ENCODE peak calls at places on chromosomes 5 and 9, in ten cellular contexts. One of them, this sample, is unnamed.

GRCh38 chr5:125059255-125060050 is 313.0 kb upstream of the ZNF608 start:
- DNase-seq in fibroblast of mammary gland: no peak
- DNase-seq in Caco-2: no peak
- DNase-seq in right atrium auricular region: no peak
- DNase-seq in AG04450: no peak
- DNase-seq in cardiac fibroblast: no peak
- DNase-seq in AG04449: no peak
- DNase-seq in right lobe of liver: no peak
- DNase-seq in uterus: no peak
- DNase-seq in fibroblast of pulmonary artery: no peak
- DNase-seq in this sample: no peak

GRCh38 chr5:154962494-154962893 is 21.6 kb downstream of the MRPL22 start:
- DNase-seq in fibroblast of mammary gland: peak; percentile 78
- DNase-seq in Caco-2: no peak
- DNase-seq in right atrium auricular region: no peak
- DNase-seq in AG04450: no peak
- DNase-seq in cardiac fibroblast: no peak
- DNase-seq in AG04449: no peak
- DNase-seq in right lobe of liver: no peak
- DNase-seq in uterus: no peak
- DNase-seq in fibroblast of pulmonary artery: no peak
- DNase-seq in this sample: peak; percentile 64

GRCh38 chr5:176812269-176813259 is 2.2 kb downstream of the UNC5A start:
- DNase-seq in fibroblast of mammary gland: peak; percentile 14
- DNase-seq in Caco-2: peak; percentile 53
- DNase-seq in right atrium auricular region: no peak
- DNase-seq in AG04450: no peak
- DNase-seq in cardiac fibroblast: peak; percentile 30
- DNase-seq in AG04449: no peak
- DNase-seq in right lobe of liver: no peak
- DNase-seq in uterus: no peak
- DNase-seq in fibroblast of pulmonary artery: peak; percentile 27
- DNase-seq in this sample: no peak

GRCh38 chr9:115084709-115085108 is 33.2 kb downstream of the TNC start:
- DNase-seq in fibroblast of mammary gland: no peak
- DNase-seq in Caco-2: no peak
- DNase-seq in right atrium auricular region: no peak
- DNase-seq in AG04450: no peak
- DNase-seq in cardiac fibroblast: no peak
- DNase-seq in AG04449: no peak
- DNase-seq in right lobe of liver: no peak
- DNase-seq in uterus: no peak
- DNase-seq in fibroblast of pulmonary artery: no peak
- DNase-seq in this sample: no peak

GRCh38 chr9:95085036-95085770 is 232.3 kb downstream of the FANCC start:
- DNase-seq in fibroblast of mammary gland: no peak
- DNase-seq in Caco-2: peak; percentile 13
- DNase-seq in right atrium auricular region: no peak
- DNase-seq in AG04450: no peak
- DNase-seq in cardiac fibroblast: no peak
- DNase-seq in AG04449: no peak
- DNase-seq in right lobe of liver: no peak
- DNase-seq in uterus: no peak
- DNase-seq in fibroblast of pulmonary artery: no peak
- DNase-seq in this sample: no peak

GRCh38 chr9:87381746-87382145 is 115.9 kb upstream of the DAPK1 start:
- DNase-seq in fibroblast of mammary gland: peak; percentile 15
- DNase-seq in Caco-2: no peak
- DNase-seq in right atrium auricular region: no peak
- DNase-seq in AG04450: no peak
- DNase-seq in cardiac fibroblast: peak; percentile 29
- DNase-seq in AG04449: no peak
- DNase-seq in right lobe of liver: no peak
- DNase-seq in uterus: no peak
- DNase-seq in fibroblast of pulmonary artery: no peak
- DNase-seq in this sample: no peak

GRCh38 chr5:137580030-137580429 is 80.9 kb upstream of the SPOCK1 start:
- DNase-seq in fibroblast of mammary gland: no peak
- DNase-seq in Caco-2: no peak
- DNase-seq in right atrium auricular region: no peak
- DNase-seq in AG04450: no peak
- DNase-seq in cardiac fibroblast: no peak
- DNase-seq in AG04449: no peak
- DNase-seq in right lobe of liver: no peak
- DNase-seq in uterus: no peak
- DNase-seq in fibroblast of pulmonary artery: no peak
- DNase-seq in this sample: no peak

GRCh38 chr9:38682713-38683112 is 37.2 kb downstream of the FAM240B start:
- DNase-seq in fibroblast of mammary gland: peak; percentile 84
- DNase-seq in Caco-2: peak; percentile 73
- DNase-seq in right atrium auricular region: peak; percentile 36
- DNase-seq in AG04450: peak; percentile 72
- DNase-seq in cardiac fibroblast: peak; percentile 80
- DNase-seq in AG04449: peak; percentile 23
- DNase-seq in right lobe of liver: no peak
- DNase-seq in uterus: no peak
- DNase-seq in fibroblast of pulmonary artery: peak; percentile 97
- DNase-seq in this sample: peak; percentile 2

GRCh38 chr5:144085381-144085780 is 85.1 kb downstream of the YIPF5 start:
- DNase-seq in fibroblast of mammary gland: no peak
- DNase-seq in Caco-2: no peak
- DNase-seq in right atrium auricular region: no peak
- DNase-seq in AG04450: no peak
- DNase-seq in cardiac fibroblast: no peak
- DNase-seq in AG04449: no peak
- DNase-seq in right lobe of liver: no peak
- DNase-seq in uterus: no peak
- DNase-seq in fibroblast of pulmonary artery: no peak
- DNase-seq in this sample: no peak

GRCh38 chr9:112327718-112328450 is 5.5 kb downstream of the PTBP3 start:
- DNase-seq in fibroblast of mammary gland: no peak
- DNase-seq in Caco-2: no peak
- DNase-seq in right atrium auricular region: no peak
- DNase-seq in AG04450: no peak
- DNase-seq in cardiac fibroblast: no peak
- DNase-seq in AG04449: no peak
- DNase-seq in right lobe of liver: no peak
- DNase-seq in uterus: no peak
- DNase-seq in fibroblast of pulmonary artery: no peak
- DNase-seq in this sample: no peak

GRCh38 chr9:128159073-128159783 is 837 bp upstream of the BBLN start:
- DNase-seq in fibroblast of mammary gland: no peak
- DNase-seq in Caco-2: no peak
- DNase-seq in right atrium auricular region: no peak
- DNase-seq in AG04450: no peak
- DNase-seq in cardiac fibroblast: no peak
- DNase-seq in AG04449: no peak
- DNase-seq in right lobe of liver: peak; percentile 55
- DNase-seq in uterus: peak; percentile 45
- DNase-seq in fibroblast of pulmonary artery: no peak
- DNase-seq in this sample: no peak

GRCh38 chr9:20598367-20598766 is 23.9 kb downstream of the MLLT3 start:
- DNase-seq in fibroblast of mammary gland: no peak
- DNase-seq in Caco-2: no peak
- DNase-seq in right atrium auricular region: no peak
- DNase-seq in AG04450: no peak
- DNase-seq in cardiac fibroblast: no peak
- DNase-seq in AG04449: no peak
- DNase-seq in right lobe of liver: no peak
- DNase-seq in uterus: no peak
- DNase-seq in fibroblast of pulmonary artery: no peak
- DNase-seq in this sample: no peak

GRCh38 chr9:16146661-16147060 is 593.8 kb downstream of the CCDC171 start:
- DNase-seq in fibroblast of mammary gland: no peak
- DNase-seq in Caco-2: no peak
- DNase-seq in right atrium auricular region: no peak
- DNase-seq in AG04450: no peak
- DNase-seq in cardiac fibroblast: no peak
- DNase-seq in AG04449: no peak
- DNase-seq in right lobe of liver: no peak
- DNase-seq in uterus: no peak
- DNase-seq in fibroblast of pulmonary artery: no peak
- DNase-seq in this sample: no peak

GRCh38 chr5:111734013-111734412 is 23.0 kb downstream of the NREP start:
- DNase-seq in fibroblast of mammary gland: peak; percentile 82
- DNase-seq in Caco-2: no peak
- DNase-seq in right atrium auricular region: no peak
- DNase-seq in AG04450: no peak
- DNase-seq in cardiac fibroblast: peak; percentile 52
- DNase-seq in AG04449: no peak
- DNase-seq in right lobe of liver: no peak
- DNase-seq in uterus: no peak
- DNase-seq in fibroblast of pulmonary artery: peak; percentile 33
- DNase-seq in this sample: no peak

GRCh38 chr5:130536726-130537125 is 628.3 kb downstream of the HINT1 start:
- DNase-seq in fibroblast of mammary gland: no peak
- DNase-seq in Caco-2: no peak
- DNase-seq in right atrium auricular region: no peak
- DNase-seq in AG04450: no peak
- DNase-seq in cardiac fibroblast: no peak
- DNase-seq in AG04449: no peak
- DNase-seq in right lobe of liver: no peak
- DNase-seq in uterus: no peak
- DNase-seq in fibroblast of pulmonary artery: no peak
- DNase-seq in this sample: no peak

DNA sequence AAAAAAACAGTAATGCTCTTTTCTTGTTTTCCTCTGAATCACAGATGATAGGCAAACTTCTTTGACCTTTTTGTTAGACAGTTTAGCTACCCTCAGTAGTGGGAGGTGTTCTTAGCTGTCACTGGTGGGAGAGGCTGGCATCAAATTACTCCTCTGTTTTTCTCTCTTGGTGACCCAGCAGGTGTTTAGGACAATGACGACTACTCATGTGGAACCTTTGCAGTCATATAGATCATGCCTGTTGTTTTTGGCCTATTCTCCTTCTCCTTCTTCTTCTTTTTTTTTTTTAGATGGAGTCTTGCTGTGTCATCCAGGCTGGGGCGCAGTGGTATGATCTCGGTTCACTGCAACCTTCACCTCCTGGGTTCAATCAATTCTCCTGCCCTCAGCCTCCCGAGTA is 15.4 kb upstream of the NPR2 start:
- DNase-seq in fibroblast of mammary gland: no peak
- DNase-seq in Caco-2: no peak
- DNase-seq in right atrium auricular region: no peak
- DNase-seq in AG04450: no peak
- DNase-seq in cardiac fibroblast: no peak
- DNase-seq in AG04449: no peak
- DNase-seq in right lobe of liver: no peak
- DNase-seq in uterus: no peak
- DNase-seq in fibroblast of pulmonary artery: no peak
- DNase-seq in this sample: no peak
- H3K4me3 ChIP-seq in fibroblast of mammary gland: no peak overlapping the region
- H3K4me3 ChIP-seq in Caco-2: no peak overlapping the region
- H3K4me3 ChIP-seq in right atrium auricular region: no peak overlapping the region
- H3K4me3 ChIP-seq in AG04450: no peak overlapping the region
- H3K4me3 ChIP-seq in cardiac fibroblast: no peak overlapping the region
- H3K4me3 ChIP-seq in AG04449: no peak overlapping the region
- H3K4me3 ChIP-seq in right lobe of liver: no peak overlapping the region
- H3K4me3 ChIP-seq in uterus: no peak overlapping the region
- H3K4me3 ChIP-seq in fibroblast of pulmonary artery: no peak overlapping the region
- H3K4me3 ChIP-seq in this sample: no peak overlapping the region

GRCh38 chr9:121839726-121840500 is 188.5 kb downstream of the DAB2IP start:
- DNase-seq in fibroblast of mammary gland: no peak
- DNase-seq in Caco-2: no peak
- DNase-seq in right atrium auricular region: no peak
- DNase-seq in AG04450: no peak
- DNase-seq in cardiac fibroblast: no peak
- DNase-seq in AG04449: no peak
- DNase-seq in right lobe of liver: peak; percentile 23
- DNase-seq in uterus: peak; percentile 13
- DNase-seq in fibroblast of pulmonary artery: no peak
- DNase-seq in this sample: no peak
- TF ChIP-seq CTCF in fibroblast of mammary gland: no peak
- TF ChIP-seq CTCF in Caco-2: no peak
- TF ChIP-seq CTCF in right atrium auricular region: no peak
- TF ChIP-seq CTCF in AG04450: no peak
- TF ChIP-seq CTCF in cardiac fibroblast: no peak
- TF ChIP-seq CTCF in AG04449: no peak
- TF ChIP-seq CTCF in right lobe of liver: no peak
- TF ChIP-seq CTCF in uterus: no peak
- TF ChIP-seq CTCF in fibroblast of pulmonary artery: no peak
- TF ChIP-seq CTCF in this sample: no peak

GRCh38 chr9:134162926-134163373 is 1.4 kb downstream of the RNU6ATAC start:
- DNase-seq in fibroblast of mammary gland: no peak
- DNase-seq in Caco-2: peak; percentile 30
- DNase-seq in right atrium auricular region: no peak
- DNase-seq in AG04450: no peak
- DNase-seq in cardiac fibroblast: no peak
- DNase-seq in AG04449: no peak
- DNase-seq in right lobe of liver: no peak
- DNase-seq in uterus: no peak
- DNase-seq in fibroblast of pulmonary artery: no peak
- DNase-seq in this sample: no peak

GRCh38 chr9:134162212-134162775 is 2.1 kb downstream of the RNU6ATAC start:
- DNase-seq in fibroblast of mammary gland: no peak
- DNase-seq in Caco-2: no peak
- DNase-seq in right atrium auricular region: no peak
- DNase-seq in AG04450: no peak
- DNase-seq in cardiac fibroblast: no peak
- DNase-seq in AG04449: no peak
- DNase-seq in right lobe of liver: peak; percentile 43
- DNase-seq in uterus: no peak
- DNase-seq in fibroblast of pulmonary artery: no peak
- DNase-seq in this sample: no peak

GRCh38 chr9:134164879-134165278 is 515 bp upstream of the RNU6ATAC start:
- DNase-seq in fibroblast of mammary gland: no peak
- DNase-seq in Caco-2: no peak
- DNase-seq in right atrium auricular region: no peak
- DNase-seq in AG04450: no peak
- DNase-seq in cardiac fibroblast: no peak
- DNase-seq in AG04449: no peak
- DNase-seq in right lobe of liver: no peak
- DNase-seq in uterus: no peak
- DNase-seq in fibroblast of pulmonary artery: no peak
- DNase-seq in this sample: no peak

GRCh38 chr9:134161647-134162046 is 2.7 kb downstream of the RNU6ATAC start:
- DNase-seq in fibroblast of mammary gland: no peak
- DNase-seq in Caco-2: no peak
- DNase-seq in right atrium auricular region: no peak
- DNase-seq in AG04450: no peak
- DNase-seq in cardiac fibroblast: no peak
- DNase-seq in AG04449: no peak
- DNase-seq in right lobe of liver: peak; percentile 40
- DNase-seq in uterus: no peak
- DNase-seq in fibroblast of pulmonary artery: no peak
- DNase-seq in this sample: no peak

GRCh38 chr9:134163374-134164196 is 779 bp downstream of the RNU6ATAC start:
- DNase-seq in fibroblast of mammary gland: peak; percentile 49
- DNase-seq in Caco-2: peak; percentile 62
- DNase-seq in right atrium auricular region: peak; percentile 77
- DNase-seq in AG04450: no peak
- DNase-seq in cardiac fibroblast: peak; percentile 44
- DNase-seq in AG04449: no peak
- DNase-seq in right lobe of liver: peak; percentile 79
- DNase-seq in uterus: peak; percentile 65
- DNase-seq in fibroblast of pulmonary artery: peak; percentile 46
- DNase-seq in this sample: no peak
- H3K4me3 ChIP-seq in fibroblast of mammary gland: no peak overlapping the region
- H3K4me3 ChIP-seq in Caco-2: no peak overlapping the region
- H3K4me3 ChIP-seq in right atrium auricular region: no peak overlapping the region
- H3K4me3 ChIP-seq in AG04450: peak overlapping the region; percentile 45
- H3K4me3 ChIP-seq in cardiac fibroblast: peak overlapping the region; percentile 45
- H3K4me3 ChIP-seq in AG04449: peak overlapping the region; percentile 45
- H3K4me3 ChIP-seq in right lobe of liver: no peak overlapping the region
- H3K4me3 ChIP-seq in uterus: no peak overlapping the region
- H3K4me3 ChIP-seq in fibroblast of pulmonary artery: no peak overlapping the region
- H3K4me3 ChIP-seq in this sample: peak overlapping the region; percentile 47

GRCh38 chr5:126100767-126101166 is 322.4 kb upstream of the GRAMD2B start:
- DNase-seq in fibroblast of mammary gland: peak; percentile 33
- DNase-seq in Caco-2: no peak
- DNase-seq in right atrium auricular region: no peak
- DNase-seq in AG04450: no peak
- DNase-seq in cardiac fibroblast: peak; percentile 29
- DNase-seq in AG04449: no peak
- DNase-seq in right lobe of liver: no peak
- DNase-seq in uterus: no peak
- DNase-seq in fibroblast of pulmonary artery: peak; percentile 11
- DNase-seq in this sample: no peak
- TF ChIP-seq CTCF in fibroblast of mammary gland: peak; percentile 52
- TF ChIP-seq CTCF in Caco-2: peak; percentile 57
- TF ChIP-seq CTCF in right atrium auricular region: peak; percentile 38
- TF ChIP-seq CTCF in AG04450: peak; percentile 49
- TF ChIP-seq CTCF in cardiac fibroblast: peak; percentile 52
- TF ChIP-seq CTCF in AG04449: peak; percentile 24
- TF ChIP-seq CTCF in right lobe of liver: no peak
- TF ChIP-seq CTCF in uterus: no peak
- TF ChIP-seq CTCF in fibroblast of pulmonary artery: peak; percentile 32
- TF ChIP-seq CTCF in this sample: peak; percentile 55

This sample was measured in AG09309.